ENCODE peak calls at places on chromosome 15, in six cellular contexts. W is T-cell, K is NCI-H187, M is NCI-H510A, F is A549, S is midbrain. D is an unnamed sample.

GRCh38 chr15:29668120-29668602 is 154.1 kb downstream of the TJP1 start:
- DNase-seq in S (peak), F (peak), W (no peak), M (peak), K (no peak), D (peak)

GRCh38 chr15:67146875-67147381 is 81.5 kb downstream of the SMAD3 start:
- DNase-seq in S (no peak), W (no peak), F (peak), K (no peak), M (peak), D (peak)

GRCh38 chr15:74270854-74271520 is 34.9 kb downstream of the CCDC33 start:
- DNase-seq in K (no peak), W (no peak), S (no peak), F (no peak), M (no peak), D (no peak)

GRCh38 chr15:62115847-62116246 is 49.1 kb downstream of the C2CD4A start:
- DNase-seq in W (no peak), F (peak), K (no peak), M (no peak), S (no peak), D (peak)

GRCh38 chr15:70450142-70450443 is 313.3 kb downstream of the UACA start:
- DNase-seq in F (no peak), M (no peak), K (no peak), W (no peak), S (no peak), D (no peak)

GRCh38 chr15:28140062-28140461 is 40.9 kb upstream of the OCA2 start:
- DNase-seq in W (no peak), K (no peak), F (no peak), S (no peak), M (no peak), D (no peak)

GRCh38 chr15:88274534-88275460 is 18.3 kb upstream of the NTRK3 start:
- DNase-seq in F (peak), M (no peak), K (peak), W (peak), S (peak), D (peak)

GRCh38 chr15:75836953-75837321 is 6.3 kb upstream of the UBE2Q2 start:
- DNase-seq in K (no peak), W (peak), S (no peak), F (peak), M (no peak), D (no peak)

GRCh38 chr15:59686389-59686788 is 2.7 kb downstream of the BNIP2 start:
- DNase-seq in F (no peak), W (no peak), K (no peak), M (no peak), S (no peak), D (no peak)

GRCh38 chr15:84598993-84599392 is 1.8 kb upstream of the ZSCAN2 start:
- DNase-seq in K (no peak), S (peak), F (peak), W (no peak), M (no peak), D (peak)

GRCh38 chr15:79243723-79244122 is 38.8 kb upstream of the ANKRD34C start:
- DNase-seq in F (peak), M (no peak), K (no peak), S (peak), W (no peak), D (no peak)

GRCh38 chr15:79572691-79573340 is 140.7 kb downstream of the MINAR1 start:
- DNase-seq in K (peak), W (no peak), M (no peak), F (no peak), S (no peak), D (no peak)

GRCh38 chr15:80615783-80616391 is 79.2 kb upstream of the ABHD17C start:
- DNase-seq in M (peak), F (peak), K (peak), W (no peak), S (no peak), D (peak)

GRCh38 chr15:76576526-76577279 is 240.1 kb downstream of the ISL2 start:
- DNase-seq in F (peak), W (no peak), M (no peak), S (peak), K (no peak), D (no peak)

GRCh38 chr15:38215707-38216106 is 36.9 kb upstream of the SPRED1 start:
- DNase-seq in F (no peak), M (no peak), K (no peak), W (no peak), S (no peak), D (no peak)

GRCh38 chr15:69939513-69940440 is 157.9 kb downstream of the TLE3 start:
- DNase-seq in K (no peak), S (peak), F (no peak), W (no peak), M (no peak), D (peak)

GRCh38 chr15:40281057-40281850 is 1.6 kb downstream of the ANKRD63 start:
- DNase-seq in S (no peak), F (no peak), M (no peak), K (no peak), W (no peak), D (no peak)

GRCh38 chr15:39586387-39587171 is 5.7 kb downstream of the THBS1 start:
- DNase-seq in K (no peak), W (no peak), S (no peak), M (no peak), F (no peak), D (no peak)

GRCh38 chr15:81449836-81450474 is 75.9 kb upstream of the TMC3 start:
- DNase-seq in F (no peak), K (no peak), M (no peak), W (no peak), S (no peak), D (no peak)

GRCh38 chr15:89118481-89118989 is 30.3 kb downstream of the ABHD2 start:
- DNase-seq in S (no peak), M (no peak), F (no peak), W (no peak), K (no peak), D (no peak)

D was measured in NCI-H526.